ENCODE peak calls at places on chromosomes 2 and 18, in four cellular contexts. One of them, this sample, is unnamed.
A peak's percentile ranks its signal among the peaks of the same experiment; 100 is the strongest.

GRCh38 chr2:19673213-19673791 is 228.5 kb downstream of the TTC32 start:
- DNase-seq in adrenal gland: no peak
- DNase-seq in uterus: no peak
- DNase-seq in ovary: no peak
- DNase-seq in this sample: no peak

GRCh38 chr2:130890941-130891669 is 54.4 kb downstream of the ARHGEF4 start:
- DNase-seq in adrenal gland: no peak
- DNase-seq in uterus: no peak
- DNase-seq in ovary: no peak
- DNase-seq in this sample: no peak

GRCh38 chr18:35782926-35783325 is 189.6 kb upstream of the RMP24 start:
- DNase-seq in adrenal gland: no peak
- DNase-seq in uterus: no peak
- DNase-seq in ovary: no peak
- DNase-seq in this sample: no peak

GRCh38 chr18:67280843-67281242 is 235.7 kb downstream of the DSEL start:
- DNase-seq in adrenal gland: no peak
- DNase-seq in uterus: no peak
- DNase-seq in ovary: no peak
- DNase-seq in this sample: no peak

GRCh38 chr2:104733544-104733943 is 120.4 kb upstream of the POU3F3 start:
- DNase-seq in adrenal gland: no peak
- DNase-seq in uterus: no peak
- DNase-seq in ovary: no peak
- DNase-seq in this sample: no peak

GRCh38 chr18:2923464-2923863 is 76.7 kb downstream of the EMILIN2 start:
- DNase-seq in adrenal gland: no peak
- DNase-seq in uterus: no peak
- DNase-seq in ovary: no peak
- DNase-seq in this sample: no peak

GRCh38 chr2:119383410-119384140 is 16.8 kb downstream of the DBI start:
- DNase-seq in adrenal gland: no peak
- DNase-seq in uterus: no peak
- DNase-seq in ovary: no peak
- DNase-seq in this sample: no peak

GRCh38 chr2:109521233-109521632 is 92.5 kb downstream of the SEPTIN10 start:
- DNase-seq in adrenal gland: no peak
- DNase-seq in uterus: no peak
- DNase-seq in ovary: no peak
- DNase-seq in this sample: no peak

GRCh38 chr2:32192418-32192817 is 26.8 kb downstream of the SLC30A6 start:
- DNase-seq in adrenal gland: no peak
- DNase-seq in uterus: no peak
- DNase-seq in ovary: no peak
- DNase-seq in this sample: no peak

GRCh38 chr2:86807462-86808275 is 17.0 kb upstream of the CD8A start:
- DNase-seq in adrenal gland: peak; percentile 24
- DNase-seq in uterus: no peak
- DNase-seq in ovary: peak; percentile 46
- DNase-seq in this sample: no peak

GRCh38 chr2:120957905-120958304 is 222.2 kb downstream of the GLI2 start:
- DNase-seq in adrenal gland: no peak
- DNase-seq in uterus: no peak
- DNase-seq in ovary: no peak
- DNase-seq in this sample: no peak

GRCh38 chr2:200252661-200253067 is 53.8 kb upstream of the SPATS2L start:
- DNase-seq in adrenal gland: no peak
- DNase-seq in uterus: no peak
- DNase-seq in ovary: no peak
- DNase-seq in this sample: no peak

GRCh38 chr2:4882421-4882820 is 809.8 kb upstream of the SOX11 start:
- DNase-seq in adrenal gland: no peak
- DNase-seq in uterus: no peak
- DNase-seq in ovary: no peak
- DNase-seq in this sample: no peak

GRCh38 chr2:126662623-126663022 is 6.7 kb downstream of the GYPC start:
- DNase-seq in adrenal gland: no peak
- DNase-seq in uterus: no peak
- DNase-seq in ovary: no peak
- DNase-seq in this sample: no peak

GRCh38 chr18:27278131-27278530 is 93.0 kb upstream of the CHST9 start:
- DNase-seq in adrenal gland: no peak
- DNase-seq in uterus: no peak
- DNase-seq in ovary: no peak
- DNase-seq in this sample: no peak

GRCh38 chr2:206211657-206212255 is 52.1 kb downstream of the EEF1B2 start:
- DNase-seq in adrenal gland: peak; percentile 40
- DNase-seq in uterus: no peak
- DNase-seq in ovary: no peak
- DNase-seq in this sample: no peak

GRCh38 chr2:60974652-60975051 is 42.9 kb upstream of the PEX13 start:
- DNase-seq in adrenal gland: no peak
- DNase-seq in uterus: no peak
- DNase-seq in ovary: no peak
- DNase-seq in this sample: no peak

GRCh38 chr2:159140070-159140774 is 146.3 kb downstream of the WDSUB1 start:
- DNase-seq in adrenal gland: no peak
- DNase-seq in uterus: no peak
- DNase-seq in ovary: no peak
- DNase-seq in this sample: no peak

GRCh38 chr2:36963106-36963505 is 3.2 kb downstream of the STRN start:
- DNase-seq in adrenal gland: no peak
- DNase-seq in uterus: no peak
- DNase-seq in ovary: no peak
- DNase-seq in this sample: no peak

GRCh38 chr2:112154246-112155110 is 16.3 kb downstream of the FBLN7 start:
- DNase-seq in adrenal gland: no peak
- DNase-seq in uterus: no peak
- DNase-seq in ovary: no peak
- DNase-seq in this sample: no peak

GRCh38 chr2:209505410-209505809 is 81.6 kb downstream of the MAP2 start:
- DNase-seq in adrenal gland: no peak
- DNase-seq in uterus: no peak
- DNase-seq in ovary: no peak
- DNase-seq in this sample: no peak

GRCh38 chr2:193469251-193469650 is 1274.5 kb upstream of the TMEFF2 start:
- DNase-seq in adrenal gland: no peak
- DNase-seq in uterus: no peak
- DNase-seq in ovary: no peak
- DNase-seq in this sample: no peak

GRCh38 chr18:79577451-79578395 is 101.9 kb upstream of the CTDP1 start:
- DNase-seq in adrenal gland: no peak
- DNase-seq in uterus: peak; percentile 64
- DNase-seq in ovary: peak; percentile 73
- DNase-seq in this sample: peak; percentile 66

GRCh38 chr18:76937597-76937996 is 115.2 kb downstream of the ZNF236 start:
- DNase-seq in adrenal gland: no peak
- DNase-seq in uterus: no peak
- DNase-seq in ovary: no peak
- DNase-seq in this sample: no peak

GRCh38 chr18:74496508-74497307 is 545 bp downstream of the CNDP2 start:
- DNase-seq in adrenal gland: peak; percentile 71
- DNase-seq in uterus: peak; percentile 57
- DNase-seq in ovary: no peak
- DNase-seq in this sample: peak; percentile 85

GRCh38 chr18:24500766-24501165 is 40.3 kb downstream of the HRH4 start:
- DNase-seq in adrenal gland: no peak
- DNase-seq in uterus: no peak
- DNase-seq in ovary: no peak
- DNase-seq in this sample: no peak

GRCh38 chr18:9629709-9630108 is 15.3 kb upstream of the PPP4R1 start:
- DNase-seq in adrenal gland: no peak
- DNase-seq in uterus: no peak
- DNase-seq in ovary: no peak
- DNase-seq in this sample: no peak

GRCh38 chr2:212832211-212833195 is 293.9 kb upstream of the ERBB4 start:
- DNase-seq in adrenal gland: no peak
- DNase-seq in uterus: no peak
- DNase-seq in ovary: peak; percentile 8
- DNase-seq in this sample: peak; percentile 59

GRCh38 chr2:25976884-25977741 is 5.2 kb downstream of the KIF3C start:
- DNase-seq in adrenal gland: no peak
- DNase-seq in uterus: no peak
- DNase-seq in ovary: no peak
- DNase-seq in this sample: no peak

DNA sequence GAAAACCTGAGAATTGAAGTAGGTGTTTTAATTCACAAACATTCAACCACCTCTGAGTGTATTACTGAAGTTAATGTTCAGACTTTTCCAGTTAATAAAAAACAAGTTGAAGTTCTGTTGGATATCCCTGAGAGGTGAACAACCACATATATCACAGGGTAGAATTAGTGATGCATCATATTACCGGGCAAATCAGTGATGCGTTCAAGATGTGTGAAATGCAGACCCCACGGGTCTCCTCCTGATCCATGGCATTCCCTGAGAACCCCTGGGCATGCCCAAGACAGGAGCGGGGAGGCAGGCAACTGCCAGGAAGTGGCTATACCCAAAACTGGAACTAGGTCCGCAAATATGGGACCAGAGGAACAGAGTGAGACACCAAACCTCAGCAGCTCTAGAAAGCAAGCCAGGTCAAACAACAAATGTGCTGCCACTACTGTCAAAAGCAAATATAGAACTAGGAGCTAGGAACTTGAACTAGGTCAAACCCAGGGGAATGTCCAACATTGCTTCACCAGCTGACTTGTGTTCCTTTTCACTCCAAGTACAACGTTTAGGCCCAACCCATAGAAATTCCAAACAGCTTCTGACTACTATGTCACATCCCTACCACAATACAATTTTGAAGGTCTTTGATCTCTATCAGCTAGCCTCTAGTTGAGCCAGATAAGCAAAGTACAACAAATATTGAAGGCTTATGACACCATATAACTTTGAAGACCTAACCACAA is 20.2 kb downstream of the PSTPIP2 start:
- DNase-seq in adrenal gland: no peak
- DNase-seq in uterus: no peak
- DNase-seq in ovary: no peak
- DNase-seq in this sample: no peak
- TF ChIP-seq POLR2A in adrenal gland: no peak
- TF ChIP-seq POLR2A in uterus: no peak
- TF ChIP-seq POLR2A in ovary: no peak
- TF ChIP-seq POLR2A in this sample: no peak

GRCh38 chr2:146986161-146986560 is 858.7 kb upstream of the ACVR2A start:
- DNase-seq in adrenal gland: no peak
- DNase-seq in uterus: no peak
- DNase-seq in ovary: no peak
- DNase-seq in this sample: no peak

GRCh38 chr2:146985753-146986152 is 859.1 kb upstream of the ACVR2A start:
- DNase-seq in adrenal gland: no peak
- DNase-seq in uterus: no peak
- DNase-seq in ovary: no peak
- DNase-seq in this sample: no peak

GRCh38 chr2:146990311-146990781 is 854.5 kb upstream of the ACVR2A start:
- DNase-seq in adrenal gland: no peak
- DNase-seq in uterus: no peak
- DNase-seq in ovary: no peak
- DNase-seq in this sample: no peak

GRCh38 chr2:146989726-146990125 is 855.1 kb upstream of the ACVR2A start:
- DNase-seq in adrenal gland: no peak
- DNase-seq in uterus: no peak
- DNase-seq in ovary: no peak
- DNase-seq in this sample: no peak

GRCh38 chr2:146987996-146988395 is 856.8 kb upstream of the ACVR2A start:
- DNase-seq in adrenal gland: no peak
- DNase-seq in uterus: no peak
- DNase-seq in ovary: no peak
- DNase-seq in this sample: no peak
- H3K4me1 ChIP-seq in adrenal gland: no peaks in the 10 kb centered on the region
- H3K4me1 ChIP-seq in uterus: no peaks in the 10 kb centered on the region
- H3K4me1 ChIP-seq in ovary: no peaks in the 10 kb centered on the region
- H3K4me1 ChIP-seq in this sample: peaks cover 24% of the 10 kb centered on the region

DNA sequence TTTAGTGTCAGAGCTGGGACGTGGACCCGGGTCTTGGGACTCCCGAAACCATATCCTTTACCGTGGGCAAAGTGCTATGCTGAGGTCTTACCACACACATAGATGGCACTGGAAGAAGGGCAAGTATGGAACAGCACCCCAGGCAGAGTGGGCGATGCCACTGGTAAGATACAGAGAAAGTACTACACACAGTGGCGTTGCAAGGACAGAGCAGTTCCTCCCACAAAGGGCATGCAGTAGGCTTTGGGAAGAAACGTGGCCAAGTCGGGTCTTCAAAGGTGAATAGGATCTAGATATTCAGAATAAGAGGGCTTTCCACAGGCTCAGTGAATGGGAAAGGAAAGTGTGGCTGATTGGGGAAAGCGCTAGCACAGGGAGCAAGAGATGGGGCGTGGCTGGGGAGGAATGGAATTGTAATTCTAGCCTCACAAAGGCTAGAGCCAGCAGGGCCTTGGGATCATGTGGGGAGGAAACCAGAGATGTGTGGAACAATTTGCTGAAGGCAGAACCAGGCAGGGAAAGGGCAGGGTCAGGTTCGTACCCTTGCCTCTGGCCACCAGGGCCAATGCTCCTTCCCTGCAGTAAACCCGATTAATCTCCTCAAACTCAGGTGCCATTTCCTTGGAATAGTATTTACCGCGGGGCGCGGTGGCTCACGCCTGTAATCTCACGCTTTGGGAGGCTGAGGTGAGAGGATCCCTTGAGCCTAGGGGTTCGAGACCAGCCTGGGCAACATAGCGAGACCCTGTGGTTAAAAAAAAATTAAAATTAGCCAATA is 36.0 kb downstream of the PCBP1 start:
- DNase-seq in adrenal gland: peak; percentile 84
- DNase-seq in uterus: peak; percentile 70
- DNase-seq in ovary: peak; percentile 59
- DNase-seq in this sample: peak; percentile 85
- H3K27ac ChIP-seq in adrenal gland: peak overlapping the region; percentile 100
- H3K27ac ChIP-seq in uterus: peak overlapping the region; percentile 100
- H3K27ac ChIP-seq in ovary: peak overlapping the region; percentile 97
- H3K27ac ChIP-seq in this sample: peak overlapping the region; percentile 94

GRCh38 chr2:68340631-68341329 is 21.0 kb upstream of the CNRIP1 start:
- DNase-seq in adrenal gland: no peak
- DNase-seq in uterus: no peak
- DNase-seq in ovary: no peak
- DNase-seq in this sample: no peak

GRCh38 chr2:68345129-68345875 is 19.8 kb upstream of the PLEK start:
- DNase-seq in adrenal gland: no peak
- DNase-seq in uterus: no peak
- DNase-seq in ovary: no peak
- DNase-seq in this sample: no peak

GRCh38 chr2:68341583-68341982 is 21.8 kb upstream of the CNRIP1 start:
- DNase-seq in adrenal gland: no peak
- DNase-seq in uterus: no peak
- DNase-seq in ovary: no peak
- DNase-seq in this sample: no peak

GRCh38 chr2:68344031-68344430 is 21.1 kb upstream of the PLEK start:
- DNase-seq in adrenal gland: no peak
- DNase-seq in uterus: no peak
- DNase-seq in ovary: no peak
- DNase-seq in this sample: no peak

DNA sequence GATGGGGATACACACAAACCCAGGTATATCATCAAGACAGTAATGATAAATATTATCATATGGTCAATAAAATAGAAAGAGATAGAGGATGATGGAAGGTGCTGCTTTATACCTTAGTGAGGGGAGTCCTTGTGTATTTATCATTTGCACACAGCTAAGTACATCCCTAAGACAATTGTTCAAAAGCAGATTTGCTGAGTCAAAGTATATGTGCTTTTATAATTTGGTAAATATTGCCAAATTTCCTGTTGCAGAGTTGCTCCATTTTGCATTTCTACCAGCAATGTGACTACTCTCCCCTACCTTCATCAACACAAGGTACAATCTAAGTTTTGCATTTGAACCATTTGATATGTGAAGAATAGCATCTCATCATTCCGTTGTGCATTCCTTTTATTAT is 22.6 kb upstream of the PLEK start:
- DNase-seq in adrenal gland: no peak
- DNase-seq in uterus: no peak
- DNase-seq in ovary: no peak
- DNase-seq in this sample: no peak
- TF ChIP-seq POLR2A in adrenal gland: no peak
- TF ChIP-seq POLR2A in uterus: no peak
- TF ChIP-seq POLR2A in ovary: no peak
- TF ChIP-seq POLR2A in this sample: no peak

This sample was measured in sigmoid colon.